ENCODE peak calls at places on chromosomes 6 and 20, in five cellular contexts. W, Z, I, U and K are unnamed samples.
A peak's percentile ranks its signal among the peaks of the same experiment; 100 is the strongest.

GRCh38 chr20:35129647-35130069 is 17.5 kb downstream of the EDEM2 start:
- DNase-seq in W (no peak), Z (no peak), I (no peak), U (no peak), K (peak; percentile 75)

GRCh38 chr6:70385931-70386330 is 27.4 kb upstream of the FAM135A start:
- DNase-seq in W (no peak), Z (no peak), I (no peak), U (no peak), K (no peak)

GRCh38 chr6:44676246-44676790 is 288.8 kb downstream of the CDC5L start:
- DNase-seq in W (no peak), Z (no peak), I (peak; percentile 9), U (no peak), K (no peak)

GRCh38 chr6:2502096-2502997 is 248.4 kb downstream of the MYLK4 start:
- DNase-seq in W (no peak), Z (no peak), I (no peak), U (no peak), K (peak; percentile 18)

GRCh38 chr6:95364016-95364604 is 213.2 kb upstream of the MANEA start:
- DNase-seq in W (no peak), Z (peak; percentile 8), I (peak; percentile 14), U (no peak), K (peak; percentile 20)

GRCh38 chr6:31572041-31572911 is at the start of gene LTA:
- DNase-seq in W (no peak), Z (no peak), I (no peak), U (no peak), K (no peak)

GRCh38 chr6:118469468-118469867 is 78.6 kb upstream of the PLN start:
- DNase-seq in W (no peak), Z (no peak), I (no peak), U (no peak), K (peak; percentile 44)

GRCh38 chr20:11266571-11266970 is 592.8 kb upstream of the JAG1 start:
- DNase-seq in W (no peak), Z (no peak), I (no peak), U (no peak), K (no peak)

GRCh38 chr20:56636701-56637100 is 7.6 kb downstream of the TFAP2C start:
- DNase-seq in W (no peak), Z (no peak), I (no peak), U (no peak), K (no peak)

GRCh38 chr20:42118001-42118400 is 499.8 kb upstream of the CHD6 start:
- DNase-seq in W (no peak), Z (no peak), I (no peak), U (no peak), K (no peak)

GRCh38 chr6:107180114-107180513 is 64.8 kb upstream of the BEND3 start:
- DNase-seq in W (no peak), Z (no peak), I (no peak), U (no peak), K (no peak)

GRCh38 chr6:42745083-42745637 is 743 bp downstream of the TBCC start:
- DNase-seq in W (peak; percentile 56), Z (no peak), I (peak; percentile 57), U (no peak), K (peak; percentile 27)

GRCh38 chr6:6875818-6876470 is 231.8 kb upstream of the RREB1 start:
- DNase-seq in W (no peak), Z (peak; percentile 66), I (no peak), U (no peak), K (no peak)

GRCh38 chr6:25512560-25512959 is 139.5 kb upstream of the SCGN start:
- DNase-seq in W (no peak), Z (no peak), I (no peak), U (no peak), K (no peak)

GRCh38 chr20:60558491-60558890 is 600.3 kb downstream of the CDH26 start:
- DNase-seq in W (no peak), Z (no peak), I (no peak), U (no peak), K (no peak)

GRCh38 chr20:20971810-20972209 is 134.3 kb downstream of the LINC00237 start:
- DNase-seq in W (no peak), Z (no peak), I (no peak), U (no peak), K (peak; percentile 79)

GRCh38 chr6:127481628-127482027 is 22.4 kb upstream of the KIAA0408 start:
- DNase-seq in W (no peak), Z (no peak), I (no peak), U (no peak), K (no peak)

GRCh38 chr20:12928755-12929401 is 79.9 kb upstream of the SPTLC3 start:
- DNase-seq in W (no peak), Z (no peak), I (no peak), U (no peak), K (peak; percentile 91)

GRCh38 chr20:54350415-54350814 is 125.0 kb upstream of the DOK5 start:
- DNase-seq in W (no peak), Z (no peak), I (no peak), U (no peak), K (no peak)

GRCh38 chr6:11650297-11650696 is 112.7 kb downstream of the TMEM170B start:
- DNase-seq in W (peak; percentile 64), Z (no peak), I (no peak), U (no peak), K (no peak)

GRCh38 chr6:87656857-87657256 is 45.2 kb downstream of the AKIRIN2 start:
- DNase-seq in W (no peak), Z (no peak), I (no peak), U (no peak), K (no peak)

GRCh38 chr6:107272246-107272645 is 156.9 kb upstream of the BEND3 start:
- DNase-seq in W (no peak), Z (no peak), I (no peak), U (no peak), K (no peak)

GRCh38 chr20:905396-905961 is 10.7 kb downstream of the ANGPT4 start:
- DNase-seq in W (no peak), Z (no peak), I (no peak), U (no peak), K (no peak)

GRCh38 chr6:15413558-15414257 is 167.8 kb downstream of the JARID2 start:
- DNase-seq in W (no peak), Z (no peak), I (no peak), U (no peak), K (no peak)

GRCh38 chr6:150363733-150364132 is 5.1 kb upstream of the IYD start:
- DNase-seq in W (no peak), Z (no peak), I (peak; percentile 15), U (no peak), K (no peak)

GRCh38 chr20:59192533-59192896 is 28.9 kb downstream of the ZNF831 start:
- DNase-seq in W (no peak), Z (no peak), I (no peak), U (no peak), K (no peak)

GRCh38 chr6:111576302-111576701 is 29.4 kb downstream of the TRAF3IP2 start:
- DNase-seq in W (no peak), Z (no peak), I (no peak), U (no peak), K (no peak)

GRCh38 chr6:84417261-84417660 is 189.8 kb upstream of the CEP162 start:
- DNase-seq in W (no peak), Z (no peak), I (no peak), U (no peak), K (no peak)

GRCh38 chr6:16602035-16602434 is 159.2 kb downstream of the ATXN1 start:
- DNase-seq in W (no peak), Z (no peak), I (no peak), U (peak; percentile 53), K (no peak)

DNA sequence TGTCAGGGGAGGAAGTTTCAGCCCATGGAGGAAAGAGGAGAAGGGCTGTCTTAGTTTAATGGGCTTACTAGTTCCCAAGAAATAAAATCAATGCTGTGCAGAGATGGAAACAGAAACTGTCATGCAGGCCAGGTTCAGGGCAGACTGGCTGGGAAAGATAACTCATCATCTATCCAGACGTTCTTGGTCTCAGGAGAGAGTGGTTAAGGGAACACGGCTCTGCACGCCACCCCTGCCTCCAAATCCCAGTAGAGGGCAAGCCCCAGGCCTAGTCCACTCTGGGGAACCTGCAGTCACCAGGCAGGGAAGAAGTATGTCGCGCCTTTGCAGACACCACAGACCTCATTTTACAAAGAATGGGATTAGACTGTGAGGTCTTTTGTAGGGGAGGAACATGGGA is 12.5 kb downstream of the ALDH8A1 start:
- DNase-seq in W (no peak), Z (no peak), I (no peak), U (no peak), K (no peak)
- TF ChIP-seq JUND in W (no peak), Z (no peak), I (no peak), U (no peak), K (no peak)

DNA sequence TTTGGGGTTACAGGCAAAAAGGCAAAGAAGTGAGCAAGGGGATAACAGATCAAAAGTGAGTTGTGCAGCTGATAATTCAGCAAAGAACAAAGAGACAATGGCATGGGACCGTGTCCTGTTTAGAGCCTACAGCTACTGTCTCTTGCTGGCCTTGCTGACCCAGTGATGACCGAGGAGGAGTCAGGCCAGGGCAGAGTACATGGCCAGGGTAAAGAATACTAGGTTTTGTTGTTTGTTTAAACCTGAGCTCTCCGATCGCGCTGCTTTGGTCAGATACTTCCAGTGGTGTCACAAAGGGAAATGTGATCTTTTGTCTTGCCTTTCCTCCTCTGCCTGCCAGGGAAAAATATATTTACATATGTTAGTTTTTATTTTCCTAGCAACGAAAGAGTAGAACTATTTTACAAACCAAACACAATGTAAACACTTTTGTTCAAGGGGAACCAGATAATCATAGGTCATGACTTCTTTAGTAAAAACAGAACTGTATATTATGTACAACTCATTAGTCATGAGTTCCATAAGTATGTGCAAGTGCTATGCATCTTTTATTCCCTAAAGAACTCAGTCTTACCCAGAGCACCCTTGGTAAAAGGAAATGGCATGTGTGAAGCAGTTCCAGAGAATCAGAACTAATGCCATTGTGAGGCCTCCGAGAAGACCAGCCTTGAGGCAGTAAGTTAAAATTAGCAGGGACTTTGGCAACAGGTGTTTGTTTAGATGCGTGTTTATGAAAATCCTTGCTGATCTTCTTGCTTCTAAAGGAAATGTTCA is 204.4 kb downstream of the NKAIN2 start:
- DNase-seq in W (no peak), Z (no peak), I (no peak), U (no peak), K (peak; percentile 55)
- TF ChIP-seq SRF in W (no peak), Z (no peak), I (no peak), U (no peak), K (no peak)

DNA sequence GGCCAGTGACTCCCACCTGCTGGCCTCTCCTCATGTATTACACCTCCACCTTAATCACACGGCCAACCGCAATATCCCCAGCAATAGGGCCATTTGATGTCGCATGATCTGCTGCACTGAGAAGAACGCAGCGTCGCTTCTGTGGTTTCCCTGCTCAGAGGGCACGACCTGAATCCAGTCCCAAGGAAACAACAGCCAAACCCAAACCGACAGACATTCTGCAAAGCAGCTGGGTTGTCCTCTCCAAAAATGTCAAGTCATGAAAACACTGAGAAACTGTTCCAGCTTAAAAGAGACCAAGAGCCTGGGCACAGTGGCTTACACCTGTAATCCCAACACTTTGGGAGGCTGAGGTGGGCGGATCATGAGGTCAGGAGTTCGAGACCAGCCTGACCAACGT is 7.5 kb upstream of the BPI start:
- DNase-seq in W (no peak), Z (no peak), I (no peak), U (no peak), K (no peak)
- TF ChIP-seq JUND in W (no peak), Z (no peak), I (no peak), U (no peak), K (no peak)

DNA sequence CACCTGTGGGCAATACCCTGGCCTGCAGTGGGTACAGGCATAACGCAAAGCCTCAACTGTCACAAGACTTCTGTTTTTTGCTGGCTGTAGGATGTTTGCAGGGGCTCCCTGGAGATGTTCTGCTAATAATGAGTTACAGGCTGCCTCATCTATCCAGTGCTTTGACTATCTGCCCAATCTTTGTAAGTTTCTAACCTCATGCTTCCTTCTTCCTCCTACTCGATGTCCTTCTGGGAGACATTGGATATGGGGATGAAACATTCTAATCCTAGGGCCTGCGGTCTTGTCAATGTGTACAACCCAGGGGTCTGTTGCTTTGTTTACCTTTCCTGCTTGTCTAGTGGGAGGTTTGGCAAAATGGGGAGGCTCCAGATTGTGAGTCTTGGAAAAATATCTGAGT is 136.8 kb upstream of the TCF21 start:
- DNase-seq in W (no peak), Z (no peak), I (no peak), U (no peak), K (no peak)
- TF ChIP-seq SRF in W (no peak), Z (no peak), I (no peak), U (no peak), K (no peak)